ENCODE peak calls at places on chromosomes 7 and 10, in eight cellular contexts. Q, F, N, T, C, P, X and S are unnamed samples.

GRCh38 chr10:111356571-111356970 is 279.7 kb downstream of the ADRA2A start:
- DNase-seq in C (no peak), T (no peak), P (no peak), X (no peak), N (no peak), Q (no peak), F (no peak), S (no peak)

GRCh38 chr7:77426052-77426404 is 9.9 kb upstream of the GSAP start:
- DNase-seq in C (no peak), Q (no peak), N (no peak), P (no peak), X (no peak), T (no peak), F (no peak), S (no peak)

GRCh38 chr10:88131561-88132139 is 268.2 kb downstream of the PTEN start:
- DNase-seq in F (no peak), P (no peak), T (no peak), X (peak; percentile 27), N (no peak), C (no peak), Q (no peak), S (peak; percentile 59)

GRCh38 chr10:114604357-114605129 is 53.5 kb downstream of the ABLIM1 start:
- DNase-seq in X (no peak), F (no peak), P (no peak), C (no peak), T (no peak), N (no peak), Q (no peak), S (no peak)

GRCh38 chr10:122044713-122045112 is 55.8 kb downstream of the TACC2 start:
- DNase-seq in F (no peak), T (no peak), N (no peak), C (no peak), X (no peak), Q (no peak), P (no peak), S (no peak)

GRCh38 chr7:47404005-47404404 is 177.9 kb downstream of the TNS3 start:
- DNase-seq in F (no peak), P (no peak), T (no peak), Q (no peak), X (no peak), C (no peak), N (no peak), S (no peak)

GRCh38 chr7:6653101-6653995 is 16.2 kb downstream of the ZNF316 start:
- DNase-seq in N (no peak), P (no peak), X (no peak), F (no peak), C (no peak), Q (no peak), T (no peak), S (no peak)

GRCh38 chr10:125158528-125159485 is 1.6 kb downstream of the CTBP2 start:
- DNase-seq in F (peak; percentile 43), T (no peak), Q (peak; percentile 43), X (peak; percentile 80), N (no peak), P (no peak), C (peak; percentile 29), S (no peak)

GRCh38 chr7:97016392-97017196 is 8.0 kb downstream of the DLX5 start:
- DNase-seq in X (no peak), F (peak; percentile 67), T (no peak), P (no peak), N (no peak), C (no peak), Q (peak; percentile 57), S (no peak)

GRCh38 chr7:113812881-113813280 is 105.9 kb downstream of the PPP1R3A start:
- DNase-seq in C (no peak), T (no peak), Q (no peak), X (no peak), P (no peak), F (no peak), N (no peak), S (no peak)